ENCODE peak calls at places on chromosomes 2 and 18, in seven cellular contexts. H is stomach, Y is K562, J is HepG2, R is IMR-90, I is psoas muscle, P is aorta. T is an unnamed sample.

GRCh38 chr2:219252084-219252483 is 959 bp upstream of the TUBA4B start:
- DNase-seq in H (peak), R (no peak), J (no peak), P (no peak), Y (no peak), I (no peak), T (no peak)

GRCh38 chr2:7377861-7378569 is 460.8 kb downstream of the RNF144A start:
- DNase-seq in I (no peak), Y (no peak), H (peak), P (no peak), R (no peak), J (no peak), T (no peak)

GRCh38 chr18:48948112-48949050 is 2.4 kb downstream of the SMAD7 start:
- DNase-seq in J (peak), H (peak), I (peak), Y (peak), P (no peak), R (peak), T (no peak)

GRCh38 chr2:65608966-65609365 is 176.6 kb upstream of the SPRED2 start:
- DNase-seq in R (no peak), I (no peak), Y (no peak), P (peak), H (no peak), J (no peak), T (no peak)

GRCh38 chr2:50995610-50996009 is 36.3 kb downstream of the NRXN1 start:
- DNase-seq in Y (no peak), I (peak), P (no peak), H (no peak), R (peak), J (no peak), T (no peak)

GRCh38 chr18:49886891-49887764 is 73.8 kb upstream of the ACAA2 start:
- DNase-seq in Y (peak), R (no peak), J (no peak), H (no peak), I (no peak), P (no peak), T (no peak)

GRCh38 chr2:155815851-155816250 is 516.7 kb downstream of the NR4A2 start:
- DNase-seq in R (no peak), P (no peak), Y (peak), I (no peak), J (peak), H (no peak), T (no peak)

GRCh38 chr2:73232471-73233153 is 427 bp downstream of the PRADC1 start:
- DNase-seq in H (no peak), J (no peak), Y (peak), P (no peak), R (no peak), I (no peak), T (no peak)

GRCh38 chr2:241942416-241943208 is 73.1 kb downstream of the RTP5 start:
- DNase-seq in H (peak), I (no peak), R (no peak), J (no peak), P (no peak), Y (no peak), T (no peak)

GRCh38 chr2:85410584-85411404 is 628 bp upstream of the CAPG start:
- DNase-seq in Y (no peak), P (no peak), R (no peak), J (peak), H (no peak), I (no peak), T (no peak)

GRCh38 chr2:224948859-224949258 is 93.4 kb downstream of the DOCK10 start:
- DNase-seq in H (no peak), P (peak), Y (no peak), I (no peak), J (no peak), R (peak), T (no peak)
- H3K27ac ChIP-seq in H (no peak), P (peak), Y (no peak), I (no peak), J (no peak), R (no peak), T (peak)

GRCh38 chr2:240670950-240671349 is 11.7 kb downstream of the AQP12B start:
- DNase-seq in J (no peak), H (no peak), R (no peak), Y (no peak), I (no peak), P (no peak), T (no peak)

GRCh38 chr2:240670402-240670801 is 12.3 kb downstream of the AQP12B start:
- DNase-seq in R (no peak), Y (no peak), H (no peak), I (no peak), J (no peak), P (no peak), T (no peak)

GRCh38 chr2:240672076-240672700 is 10.5 kb downstream of the AQP12B start:
- DNase-seq in P (no peak), I (no peak), H (no peak), R (no peak), J (no peak), Y (no peak), T (no peak)

GRCh38 chr2:240672701-240673190 is 9.9 kb downstream of the AQP12B start:
- DNase-seq in R (no peak), I (peak), P (peak), H (no peak), Y (no peak), J (no peak), T (no peak)
- H3K4me3 ChIP-seq in R (no peak), I (peak), P (no peak), H (no peak), Y (no peak), J (no peak), T (no peak)

GRCh38 chr2:174602741-174603140 is 5.1 kb upstream of the WIPF1 start:
- DNase-seq in H (no peak), J (no peak), R (no peak), Y (no peak), P (no peak), I (no peak), T (no peak)

GRCh38 chr2:174597347-174598047 is at the start of gene WIPF1:
- DNase-seq in H (no peak), R (peak), Y (no peak), P (no peak), I (no peak), J (no peak), T (no peak)

GRCh38 chr2:174599310-174599941 is 1.8 kb upstream of the WIPF1 start:
- DNase-seq in P (no peak), I (no peak), J (no peak), Y (no peak), R (no peak), H (no peak), T (no peak)

GRCh38 chr2:174603280-174603679 is 5.7 kb upstream of the WIPF1 start:
- DNase-seq in I (peak), H (peak), Y (peak), J (peak), R (peak), P (peak), T (peak)

GRCh38 chr2:174600349-174600748 is 2.7 kb upstream of the WIPF1 start:
- DNase-seq in H (no peak), R (no peak), P (no peak), J (no peak), Y (no peak), I (no peak), T (no peak)
- H3K27ac ChIP-seq in H (peak), R (no peak), P (no peak), J (no peak), Y (no peak), I (no peak), T (peak)

GRCh38 chr2:64404002-64404731 is 49.8 kb upstream of the LGALSL start:
- DNase-seq in J (peak), Y (no peak), I (peak), H (peak), P (peak), R (peak), T (no peak)

GRCh38 chr2:64406407-64406774 is 47.6 kb upstream of the LGALSL start:
- DNase-seq in H (peak), P (no peak), Y (no peak), R (no peak), J (peak), I (no peak), T (no peak)

GRCh38 chr2:64404743-64405142 is 49.2 kb upstream of the LGALSL start:
- DNase-seq in R (no peak), H (peak), Y (peak), P (peak), I (peak), J (peak), T (no peak)

GRCh38 chr2:64408031-64408430 is 45.9 kb upstream of the LGALSL start:
- DNase-seq in P (no peak), J (no peak), R (no peak), H (no peak), Y (no peak), I (no peak), T (no peak)

DNA sequence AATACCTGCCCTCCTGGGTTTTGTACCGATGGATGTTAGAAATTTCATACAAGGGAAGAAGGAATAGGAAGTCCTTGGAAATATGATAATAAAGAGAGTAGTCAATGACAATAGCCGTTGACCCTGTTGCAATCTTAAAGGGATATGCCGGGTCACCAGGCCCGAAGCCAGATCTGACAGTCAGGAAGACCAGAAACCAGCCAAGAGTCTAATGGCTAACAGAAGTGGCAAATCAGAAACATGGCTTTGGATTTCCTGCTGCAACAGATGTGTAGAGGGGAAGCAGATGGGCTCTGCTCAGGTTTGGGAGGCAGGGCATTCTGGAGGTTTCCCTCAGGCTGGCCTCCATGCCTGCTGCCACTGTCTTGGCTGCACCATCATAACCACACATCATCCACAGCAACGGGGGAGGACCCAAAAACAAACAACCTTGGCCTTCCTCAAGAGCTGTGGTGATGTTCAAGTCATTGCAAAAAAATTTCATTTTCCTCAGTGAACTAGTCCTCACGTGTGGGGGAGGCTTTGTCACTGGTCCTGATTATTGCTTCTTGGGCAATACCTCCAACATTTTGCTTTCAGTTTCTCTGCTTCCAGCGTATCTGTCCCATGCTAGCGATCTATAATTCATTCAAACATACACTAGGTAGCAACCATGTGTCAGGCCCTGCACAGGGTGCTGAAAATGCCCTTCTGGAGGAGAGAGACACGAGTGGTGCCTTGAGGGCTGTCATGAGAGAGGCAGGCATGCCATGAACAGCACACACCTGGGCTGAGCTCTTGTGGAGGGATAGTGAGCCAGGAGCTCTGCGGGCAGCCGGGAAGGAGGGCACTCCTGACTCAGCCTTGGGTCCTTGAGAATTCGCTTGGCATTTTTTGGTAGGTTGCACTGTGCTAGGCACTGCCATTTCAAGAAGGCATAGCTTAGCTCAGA is 48.2 kb upstream of the LGALSL start:
- DNase-seq in H (no peak), R (peak), J (no peak), P (no peak), Y (no peak), I (peak), T (no peak)
- H3K4me3 ChIP-seq in H (no peak), R (no peak), J (no peak), P (no peak), Y (no peak), I (no peak), T (no peak)

DNA sequence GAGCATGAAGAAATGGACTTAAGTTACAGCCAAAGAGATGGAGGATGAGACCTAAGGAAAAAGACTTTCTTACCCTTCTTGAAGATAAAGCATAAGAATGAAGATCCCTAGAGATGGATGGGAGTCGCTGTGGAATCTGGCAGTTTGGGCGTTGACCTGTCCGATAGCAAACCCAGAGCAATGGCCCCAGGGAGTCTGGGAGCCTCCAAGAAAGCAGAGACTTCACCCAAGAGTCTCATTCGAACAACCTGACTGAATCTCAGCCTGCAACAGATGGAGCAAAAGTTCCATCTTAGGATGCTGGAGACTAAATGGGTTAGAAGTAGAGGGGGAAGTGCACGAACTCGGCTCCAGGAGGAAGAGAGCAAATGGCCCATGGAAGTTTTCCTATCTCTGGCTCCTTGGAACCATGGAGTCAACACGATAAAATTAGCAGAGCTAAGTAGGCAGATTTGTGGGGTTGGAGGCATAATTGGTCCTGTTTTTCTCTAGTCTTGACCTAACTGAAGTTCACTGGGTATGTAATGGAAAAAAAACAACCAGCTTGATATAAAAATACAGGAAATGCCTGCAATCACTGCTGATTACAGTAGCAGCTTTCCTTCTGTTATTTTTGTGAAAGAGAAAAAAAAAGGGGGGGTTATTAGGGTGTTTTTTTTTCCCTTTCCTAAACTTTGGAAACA is 178.4 kb upstream of the EPAS1 start:
- DNase-seq in H (no peak), R (no peak), P (no peak), I (no peak), Y (no peak), J (no peak), T (no peak)
- H3K27ac ChIP-seq in H (peak), R (peak), P (no peak), I (peak), Y (no peak), J (no peak), T (no peak)